ENCODE peak calls at places on chromosomes 11 and 22, in four cellular contexts. J is H1; I is sigmoid colon; Z is CD4-positive, alpha-beta memory T cell. N is an unnamed sample.
A peak's percentile ranks its signal among the peaks of the same experiment; 100 is the strongest.

GRCh38 chr22:32545801-32546200 is 71.2 kb downstream of the FBXO7 start:
- DNase-seq in J (no peak), I (peak; percentile 62), Z (no peak), N (no peak)

GRCh38 chr11:71434576-71435130 is 13.5 kb downstream of the DHCR7 start:
- DNase-seq in J (no peak), I (no peak), Z (no peak), N (no peak)

GRCh38 chr11:71197096-71197495 is 55.3 kb downstream of the SHANK2 start:
- DNase-seq in J (no peak), I (no peak), Z (no peak), N (no peak)

GRCh38 chr22:25076281-25076680 is 123.4 kb upstream of the CRYBB3 start:
- DNase-seq in J (no peak), I (no peak), Z (no peak), N (peak; percentile 64)

GRCh38 chr11:111840143-111840542 is 31.2 kb downstream of the ALG9 start:
- DNase-seq in J (no peak), I (no peak), Z (no peak), N (no peak)

GRCh38 chr11:27621440-27622161 is 78.7 kb downstream of the BDNF start:
- DNase-seq in J (no peak), I (no peak), Z (no peak), N (no peak)

GRCh38 chr11:65491614-65492386 is 7.0 kb upstream of the MALAT1 start:
- DNase-seq in J (peak; percentile 64), I (peak; percentile 94), Z (no peak), N (no peak)

GRCh38 chr11:19512621-19513020 is 200.0 kb upstream of the NAV2 start:
- DNase-seq in J (no peak), I (no peak), Z (no peak), N (no peak)

GRCh38 chr11:66981976-66982578 is 7.0 kb downstream of the C11orf86 start:
- DNase-seq in J (no peak), I (peak; percentile 85), Z (no peak), N (peak; percentile 18)

GRCh38 chr22:23184100-23184763 is 3.9 kb downstream of the BCR start:
- DNase-seq in J (no peak), I (no peak), Z (no peak), N (no peak)

GRCh38 chr22:44913198-44913983 is 96.4 kb downstream of the PHF21B start:
- DNase-seq in J (no peak), I (peak; percentile 43), Z (no peak), N (no peak)

GRCh38 chr11:116882386-116882785 is 45.0 kb upstream of the APOA1 start:
- DNase-seq in J (no peak), I (no peak), Z (no peak), N (no peak)

GRCh38 chr11:32173435-32173834 is 82.6 kb downstream of the RCN1 start:
- DNase-seq in J (peak; percentile 79), I (no peak), Z (no peak), N (no peak)

GRCh38 chr22:42270512-42271190 is at the start of gene TCF20:
- DNase-seq in J (peak; percentile 78), I (peak; percentile 86), Z (peak; percentile 81), N (peak; percentile 83)

GRCh38 chr22:47092896-47093311 is 330.5 kb downstream of the TBC1D22A start:
- DNase-seq in J (no peak), I (no peak), Z (no peak), N (no peak)

GRCh38 chr11:124867700-124868099 is 2.5 kb downstream of the ROBO3 start:
- DNase-seq in J (no peak), I (peak; percentile 63), Z (peak; percentile 17), N (no peak)

GRCh38 chr22:45248832-45249561 is 8.3 kb upstream of the KIAA0930 start:
- DNase-seq in J (no peak), I (no peak), Z (no peak), N (no peak)

GRCh38 chr22:45671783-45672563 is at the start of gene ATXN10:
- DNase-seq in J (peak; percentile 94), I (peak; percentile 78), Z (peak; percentile 74), N (peak; percentile 37)

GRCh38 chr11:130587658-130588057 is 139.2 kb downstream of the ADAMTS15 start:
- DNase-seq in J (no peak), I (no peak), Z (no peak), N (no peak)

GRCh38 chr11:33375688-33376311 is 118.6 kb downstream of the HIPK3 start:
- DNase-seq in J (peak; percentile 72), I (no peak), Z (no peak), N (no peak)

GRCh38 chr11:57180141-57180561 is 1.6 kb upstream of the LRRC55 start:
- DNase-seq in J (peak; percentile 74), I (no peak), Z (no peak), N (no peak)

GRCh38 chr11:65636108-65636809 is 1.6 kb upstream of the SIPA1 start:
- DNase-seq in J (no peak), I (no peak), Z (no peak), N (no peak)

GRCh38 chr11:86588566-86589090 is 83.8 kb downstream of the ME3 start:
- DNase-seq in J (no peak), I (no peak), Z (no peak), N (no peak)

GRCh38 chr11:47716692-47717091 is 1.5 kb upstream of the AGBL2 start:
- DNase-seq in J (peak; percentile 34), I (no peak), Z (no peak), N (no peak)

GRCh38 chr11:32323814-32324130 is 111.6 kb downstream of the WT1 start:
- DNase-seq in J (no peak), I (no peak), Z (no peak), N (no peak)

GRCh38 chr11:12802418-12803085 is 128.3 kb downstream of the TEAD1 start:
- DNase-seq in J (no peak), I (peak; percentile 74), Z (no peak), N (no peak)

DNA sequence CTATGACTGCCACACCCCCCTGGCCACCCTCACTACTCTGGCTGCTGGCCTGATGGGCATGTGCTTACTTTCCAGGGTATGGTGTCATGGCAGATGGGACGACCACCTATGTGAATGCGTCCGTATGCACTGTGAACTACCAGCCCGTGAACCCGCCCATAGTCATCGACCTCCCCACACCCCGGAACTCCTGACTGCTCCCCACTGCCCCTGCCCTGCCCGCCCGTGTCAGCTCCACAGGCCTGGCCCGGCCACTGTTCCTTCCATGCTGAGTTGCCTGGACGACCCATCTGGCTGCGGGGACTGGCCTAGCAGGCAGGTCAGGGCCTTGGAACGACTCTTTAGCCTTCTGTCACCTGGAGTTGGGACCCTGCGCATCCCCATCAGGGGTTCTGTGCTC is 93.6 kb downstream of the MPPED1 start:
- DNase-seq in J (no peak), I (no peak), Z (no peak), N (no peak)
- H3K4me1 ChIP-seq in J (no peaks in the 10 kb centered on the region), I (no peaks in the 10 kb centered on the region), Z (no peaks in the 10 kb centered on the region), N (no peaks in the 10 kb centered on the region)

DNA sequence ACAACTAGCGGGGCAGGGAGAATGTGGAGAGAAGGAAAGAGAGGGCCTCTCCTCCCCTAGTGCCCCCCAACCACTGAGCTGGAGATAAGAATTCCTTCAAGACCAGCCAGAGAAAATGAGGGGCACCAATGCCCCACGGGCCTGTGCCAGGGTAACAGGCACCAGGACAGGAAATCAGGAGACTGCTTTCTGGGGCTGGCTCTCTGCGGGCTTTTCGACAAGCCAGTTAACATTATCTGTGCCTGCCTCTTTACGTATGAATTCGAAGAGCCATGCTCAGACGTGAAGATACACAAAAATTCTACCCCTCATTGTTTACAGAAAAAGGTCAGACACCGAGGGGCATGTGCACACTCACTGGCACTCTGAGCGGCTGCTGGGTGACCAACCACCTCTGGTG is 52.1 kb downstream of the MYH9 start:
- DNase-seq in J (no peak), I (no peak), Z (no peak), N (peak; percentile 55)
- H3K4me1 ChIP-seq in J (peaks cover 37% of the 10 kb centered on the region), I (peaks cover 100% of the 10 kb centered on the region), Z (peaks cover 100% of the 10 kb centered on the region), N (peaks cover 100% of the 10 kb centered on the region)

GRCh38 chr11:128463386-128463829 is 124.0 kb downstream of the ETS1 start:
- DNase-seq in J (no peak), I (no peak), Z (no peak), N (no peak)
- H3K4me1 ChIP-seq in J (no peaks in the 10 kb centered on the region), I (peaks cover 26% of the 10 kb centered on the region), Z (peaks cover 93% of the 10 kb centered on the region), N (peaks cover 90% of the 10 kb centered on the region)

GRCh38 chr11:95516786-95517185 is 272.8 kb downstream of the FAM76B start:
- DNase-seq in J (no peak), I (no peak), Z (no peak), N (no peak)
- H3K4me1 ChIP-seq in J (no peaks in the 10 kb centered on the region), I (peaks cover 25% of the 10 kb centered on the region), Z (no peaks in the 10 kb centered on the region), N (no peaks in the 10 kb centered on the region)

DNA sequence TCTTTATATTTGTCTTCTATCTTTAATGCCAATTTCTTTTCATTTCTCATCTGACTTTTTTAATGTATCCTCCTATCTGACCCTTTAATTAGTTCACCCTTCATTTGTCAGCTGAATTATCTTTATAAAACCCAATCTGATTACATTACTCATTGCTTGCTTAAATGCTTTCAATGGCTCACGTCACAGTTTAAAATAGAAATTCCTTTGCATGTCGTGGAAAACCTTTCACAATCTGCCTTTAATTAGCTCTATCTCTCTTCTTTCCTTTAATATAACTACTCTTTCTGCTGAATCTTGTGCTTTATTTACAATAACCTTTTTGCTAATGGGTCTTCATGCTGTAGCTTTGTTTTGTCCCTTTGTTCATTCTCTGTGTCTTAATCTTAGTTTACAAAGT is 125.7 kb downstream of the DYNC2H1 start:
- DNase-seq in J (no peak), I (no peak), Z (no peak), N (no peak)
- H3K4me1 ChIP-seq in J (no peaks in the 10 kb centered on the region), I (no peaks in the 10 kb centered on the region), Z (no peaks in the 10 kb centered on the region), N (no peaks in the 10 kb centered on the region)

GRCh38 chr11:1760351-1761109 is 3.2 kb downstream of the CTSD start:
- DNase-seq in J (no peak), I (peak; percentile 92), Z (no peak), N (no peak)

GRCh38 chr11:1763336-1763795 is 361 bp downstream of the CTSD start:
- DNase-seq in J (no peak), I (no peak), Z (no peak), N (no peak)

GRCh38 chr11:1761110-1761856 is 2.4 kb downstream of the CTSD start:
- DNase-seq in J (no peak), I (no peak), Z (no peak), N (no peak)

GRCh38 chr11:1762537-1763302 is 1.0 kb downstream of the CTSD start:
- DNase-seq in J (no peak), I (no peak), Z (no peak), N (no peak)

DNA sequence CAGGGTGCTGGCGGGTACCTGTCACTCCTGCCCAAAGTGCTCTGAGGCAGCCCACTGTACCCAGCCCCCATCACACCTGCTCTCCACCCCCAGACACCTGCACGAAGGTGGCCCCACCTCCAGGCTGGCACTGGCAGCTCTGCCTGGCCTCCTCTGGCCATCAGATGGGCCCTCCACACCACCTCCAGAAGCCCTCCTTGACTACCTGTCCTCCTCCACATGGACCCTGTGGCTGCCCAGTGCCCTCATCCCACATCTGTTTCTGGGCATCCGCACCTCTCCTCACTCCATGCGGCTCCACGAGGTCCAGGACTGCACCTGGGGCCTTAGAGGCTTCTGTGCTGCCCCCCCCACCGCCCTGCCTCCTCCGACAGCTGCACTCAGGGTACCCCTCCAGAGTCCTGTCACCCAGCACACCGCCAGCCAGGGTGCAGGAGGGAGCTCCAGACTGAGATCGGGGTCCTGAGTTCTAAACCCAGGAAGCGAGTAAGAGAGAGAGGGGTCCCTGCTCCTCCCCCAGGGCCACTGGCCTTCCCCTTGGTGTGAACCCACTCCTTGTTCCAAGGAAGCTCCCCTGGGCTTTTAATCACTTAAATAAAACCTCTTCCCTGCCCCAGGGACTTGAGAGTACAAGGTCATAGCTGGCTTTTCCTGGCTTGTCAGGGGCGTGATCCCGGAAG is 1.7 kb downstream of the CTSD start:
- DNase-seq in J (no peak), I (no peak), Z (no peak), N (no peak)
- H3K4me1 ChIP-seq in J (peaks cover 4% of the 10 kb centered on the region), I (peaks cover 38% of the 10 kb centered on the region), Z (peaks cover 69% of the 10 kb centered on the region), N (peaks cover 69% of the 10 kb centered on the region)

N was measured in CD8-positive, alpha-beta T cell.